ENCODE peak calls at places on chromosomes 3 and 15, in four cellular contexts. F is adrenal gland, H is IMR-90, T is right lobe of liver. R is an unnamed sample.

GRCh38 chr3:50876947-50877346 is 202.2 kb downstream of the DOCK3 start:
- DNase-seq in F (no peak), H (no peak), T (no peak), R (no peak)

GRCh38 chr15:47427463-47427862 is 289.8 kb upstream of the SEMA6D start:
- DNase-seq in F (no peak), H (peak), T (no peak), R (no peak)

GRCh38 chr3:123799544-123800351 is 84.4 kb downstream of the MYLK start:
- DNase-seq in F (no peak), H (peak), T (peak), R (no peak)

GRCh38 chr15:63312286-63312685 is 34.9 kb downstream of the APH1B start:
- DNase-seq in F (no peak), H (no peak), T (no peak), R (no peak)

GRCh38 chr15:50740955-50741354 is 24.6 kb downstream of the SPPL2A start:
- DNase-seq in F (no peak), H (no peak), T (no peak), R (no peak)

GRCh38 chr3:123724306-123724705 is 139.5 kb upstream of the HACD2 start:
- DNase-seq in F (no peak), H (peak), T (no peak), R (no peak)

GRCh38 chr3:96192951-96193350 is 621.4 kb upstream of the EPHA6 start:
- DNase-seq in F (no peak), H (no peak), T (no peak), R (no peak)

GRCh38 chr3:135263331-135263730 is 468.3 kb downstream of the EPHB1 start:
- DNase-seq in F (no peak), H (no peak), T (no peak), R (no peak)

GRCh38 chr15:68608206-68608843 is 29.5 kb downstream of the CORO2B start:
- DNase-seq in F (peak), H (peak), T (peak), R (no peak)

GRCh38 chr15:47514251-47514652 is 203.1 kb upstream of the SEMA6D start:
- DNase-seq in F (no peak), H (peak), T (no peak), R (no peak)

GRCh38 chr3:123762805-123763204 is 121.3 kb downstream of the MYLK start:
- DNase-seq in F (no peak), H (peak), T (no peak), R (no peak)

GRCh38 chr15:61228025-61228901 is 839 bp downstream of the RORA start:
- DNase-seq in F (no peak), H (peak), T (peak), R (no peak)

GRCh38 chr3:32614956-32615355 is 44.3 kb upstream of the DYNC1LI1 start:
- DNase-seq in F (no peak), H (peak), T (no peak), R (no peak)

GRCh38 chr15:101017041-101017754 is 98.0 kb downstream of the LRRK1 start:
- DNase-seq in F (peak), H (peak), T (no peak), R (peak)

GRCh38 chr3:108090066-108090700 is 648 bp downstream of the CD47 start:
- DNase-seq in F (peak), H (peak), T (peak), R (peak)

GRCh38 chr3:45794177-45794560 is 2.2 kb downstream of the SLC6A20 start:
- DNase-seq in F (no peak), H (no peak), T (no peak), R (no peak)

GRCh38 chr3:156685752-156686151 is 11.4 kb downstream of the TIPARP start:
- DNase-seq in F (no peak), H (no peak), T (no peak), R (no peak)
- H3K4me3 ChIP-seq in F (no peak), H (no peak), T (no peak), R (no peak)

DNA sequence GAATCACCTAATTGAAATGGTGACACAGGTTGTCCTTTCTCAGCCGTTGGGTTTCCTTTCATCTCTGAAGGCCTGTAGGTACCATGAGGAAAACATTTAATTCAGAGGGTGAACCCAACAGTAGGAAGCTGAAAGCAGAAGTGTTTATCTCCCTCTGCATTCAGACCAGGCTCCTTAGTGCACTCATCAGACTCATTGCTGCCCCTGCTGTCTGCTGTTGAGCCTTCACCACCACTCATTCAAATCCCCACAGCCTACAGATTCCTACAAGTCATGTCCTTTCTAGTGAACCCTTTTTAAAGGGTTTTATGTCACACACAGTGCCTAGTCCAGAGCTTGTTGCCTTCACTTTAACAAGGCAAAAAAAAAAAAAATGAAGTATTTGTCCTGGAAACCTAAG is 13.4 kb downstream of the WDR48 start:
- DNase-seq in F (no peak), H (peak), T (no peak), R (no peak)
- TF ChIP-seq CTCF in F (no peak), H (peak), T (peak), R (no peak)

GRCh38 chr3:53129344-53129743 is 891 bp downstream of the RFT1 start:
- DNase-seq in F (no peak), H (no peak), T (no peak), R (no peak)

GRCh38 chr3:53126646-53127045 is 3.6 kb downstream of the RFT1 start:
- DNase-seq in F (no peak), H (no peak), T (no peak), R (no peak)

GRCh38 chr3:53132347-53132746 is 2.1 kb upstream of the RFT1 start:
- DNase-seq in F (peak), H (no peak), T (no peak), R (no peak)

GRCh38 chr3:53131136-53131495 is 881 bp upstream of the RFT1 start:
- DNase-seq in F (no peak), H (no peak), T (no peak), R (no peak)

DNA sequence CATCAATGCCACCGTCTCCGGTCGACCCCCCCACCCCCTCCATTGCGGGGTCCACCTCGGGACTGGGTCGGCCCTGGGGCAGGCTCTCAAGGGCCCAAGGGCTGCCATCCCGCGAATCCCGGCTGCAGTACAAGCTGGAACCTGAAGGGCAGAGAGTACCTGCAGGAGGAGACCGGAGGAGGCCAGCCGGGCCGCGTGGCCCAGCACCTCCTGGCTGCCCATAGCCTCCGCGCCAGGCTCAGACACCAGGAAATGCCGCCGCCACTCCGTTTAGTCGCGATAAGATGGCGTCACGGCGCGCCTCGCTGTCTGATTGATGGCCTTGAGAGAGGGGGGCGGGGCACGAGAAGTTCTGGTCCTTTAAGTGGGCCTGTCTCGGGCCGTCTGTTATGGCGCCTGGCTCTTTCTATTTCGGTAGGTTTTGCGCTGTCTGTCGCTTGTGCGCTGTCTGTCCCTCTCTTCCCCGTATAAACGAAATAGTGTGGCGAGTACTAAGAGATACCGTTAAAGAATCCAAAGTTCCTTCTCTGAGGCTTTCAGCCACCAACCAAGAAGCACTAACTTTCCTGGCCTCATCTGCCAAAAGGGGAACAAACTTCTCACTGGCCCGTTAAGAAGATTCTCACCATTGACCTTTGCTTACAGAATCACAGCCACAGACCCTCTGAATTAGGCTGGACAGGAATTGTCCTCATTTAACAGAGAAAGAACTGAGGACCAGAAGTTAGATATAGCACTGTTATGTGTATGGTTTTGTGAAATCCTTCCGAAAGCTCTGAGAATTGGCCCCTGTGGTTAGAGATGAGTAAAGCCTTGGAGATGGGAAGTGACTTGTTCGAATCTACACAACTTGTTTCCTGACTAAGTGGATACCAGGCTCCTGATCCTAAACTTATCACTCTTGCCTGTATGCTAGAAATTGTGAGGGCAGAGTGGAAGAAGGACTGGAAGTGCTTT is at the start of gene RFT1:
- DNase-seq in F (peak), H (peak), T (peak), R (peak)
- TF ChIP-seq POLR2A in F (peak), H (peak), T (peak), R (peak)

DNA sequence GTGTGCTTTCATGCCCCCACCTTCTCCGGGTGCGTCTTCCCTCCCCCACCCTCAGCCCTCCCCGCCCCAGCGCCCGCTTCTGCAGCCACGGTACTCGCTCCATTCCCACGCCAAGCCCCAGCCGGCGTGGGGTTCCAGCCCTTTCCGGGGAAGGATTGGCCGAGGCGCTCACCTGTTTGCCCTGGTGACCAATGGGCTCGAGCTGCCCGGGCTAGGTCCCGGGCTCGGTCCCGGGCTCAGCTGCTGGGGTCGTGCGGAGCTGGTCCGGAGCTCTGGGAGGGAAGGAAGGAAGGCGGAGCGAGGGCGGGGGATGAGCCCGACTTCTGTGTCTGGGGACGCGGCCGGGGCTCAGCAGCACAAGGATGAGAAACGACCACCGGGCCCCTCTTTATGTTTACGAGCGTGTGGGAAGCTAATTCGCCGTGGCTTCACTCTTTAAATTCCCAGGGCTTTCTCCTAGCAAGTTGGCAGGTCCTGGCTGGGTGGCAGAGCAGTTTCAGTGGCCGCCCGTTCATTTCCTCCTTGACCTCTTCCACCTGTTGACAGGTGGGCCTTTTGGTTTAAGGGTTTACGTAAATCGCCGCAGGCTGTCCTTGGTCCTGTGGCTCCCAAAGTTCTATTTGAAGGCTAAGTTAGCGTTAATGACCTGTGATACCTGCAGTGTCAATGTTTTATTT is at the start of gene IGSF10:
- DNase-seq in F (peak), H (no peak), T (no peak), R (peak)
- H3K4me3 ChIP-seq in F (peak), H (peak), T (peak), R (peak)

GRCh38 chr3:67531149-67532101 is 123.0 kb downstream of the SUCLG2 start:
- DNase-seq in F (no peak), H (no peak), T (no peak), R (no peak)

GRCh38 chr3:67534594-67534993 is 119.8 kb downstream of the SUCLG2 start:
- DNase-seq in F (no peak), H (no peak), T (no peak), R (no peak)

GRCh38 chr3:67529915-67530314 is 124.5 kb downstream of the SUCLG2 start:
- DNase-seq in F (no peak), H (peak), T (no peak), R (no peak)

GRCh38 chr3:67526246-67526645 is 128.2 kb downstream of the SUCLG2 start:
- DNase-seq in F (no peak), H (peak), T (no peak), R (no peak)

GRCh38 chr3:67529337-67529736 is 125.1 kb downstream of the SUCLG2 start:
- DNase-seq in F (no peak), H (no peak), T (no peak), R (no peak)
- TF ChIP-seq CTCF in F (no peak), H (no peak), T (no peak), R (no peak)

GRCh38 chr3:161233557-161233956 is 12.4 kb downstream of the NMD3 start:
- DNase-seq in F (no peak), H (peak), T (no peak), R (no peak)
- TF ChIP-seq POLR2A in F (no peak), H (no peak), T (no peak), R (no peak)

DNA sequence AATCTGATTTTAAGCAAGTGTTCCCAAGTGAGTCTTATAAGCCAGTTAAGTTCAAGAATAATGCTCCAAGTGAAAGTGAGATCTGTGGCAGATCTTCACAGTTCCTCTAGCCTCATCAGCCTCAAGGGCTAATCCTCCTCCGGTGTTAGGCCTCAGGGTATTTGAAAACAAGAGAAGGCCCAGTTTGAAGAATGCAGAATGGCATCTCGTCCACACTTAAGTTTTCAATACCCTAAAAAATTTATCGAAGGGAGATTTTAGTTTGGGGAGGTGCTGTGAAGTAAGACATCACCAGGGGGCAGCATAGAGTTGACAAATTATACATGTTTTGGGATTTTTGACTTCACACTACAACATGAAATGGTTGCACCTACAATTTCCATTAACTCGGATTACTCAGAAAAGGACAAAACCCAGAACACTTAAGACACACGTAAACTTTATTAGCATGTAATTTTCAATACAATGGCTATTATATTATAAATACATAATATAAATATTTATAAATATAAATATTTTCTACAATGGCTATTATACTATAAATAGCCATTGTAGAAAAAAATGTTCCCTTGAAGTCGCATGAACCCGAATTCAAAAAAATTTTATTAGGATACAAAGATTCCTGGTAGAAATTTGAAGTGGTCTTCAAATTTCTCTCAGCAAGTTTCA is 2.3 kb upstream of the TMEM266 start:
- DNase-seq in F (peak), H (peak), T (no peak), R (no peak)
- H3K4me3 ChIP-seq in F (no peak), H (peak), T (no peak), R (no peak)

DNA sequence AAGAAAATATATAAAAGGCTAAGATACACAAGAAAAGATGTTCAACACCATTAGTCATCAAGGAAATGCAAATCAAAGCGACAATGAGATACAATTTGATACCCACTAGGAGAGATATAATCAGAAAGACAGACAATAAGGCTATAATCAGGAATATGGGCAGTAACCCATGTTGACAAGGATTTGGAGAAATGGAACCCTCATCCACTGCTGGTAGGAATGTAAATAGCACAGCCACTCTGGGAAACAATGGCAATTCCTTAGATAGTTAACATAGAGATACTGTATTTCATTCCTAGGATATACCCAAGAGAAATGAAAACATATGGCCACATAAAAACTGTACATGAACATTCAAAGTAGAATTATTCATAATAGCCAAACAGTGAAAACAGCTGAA is 18.3 kb upstream of the COL8A1 start:
- DNase-seq in F (no peak), H (no peak), T (no peak), R (no peak)
- TF ChIP-seq CTCF in F (no peak), H (peak), T (no peak), R (no peak)

GRCh38 chr3:30606301-30607031 is at the start of gene TGFBR2:
- DNase-seq in F (peak), H (peak), T (peak), R (peak)
- TF ChIP-seq POLR2A in F (peak), H (peak), T (peak), R (no peak)

DNA sequence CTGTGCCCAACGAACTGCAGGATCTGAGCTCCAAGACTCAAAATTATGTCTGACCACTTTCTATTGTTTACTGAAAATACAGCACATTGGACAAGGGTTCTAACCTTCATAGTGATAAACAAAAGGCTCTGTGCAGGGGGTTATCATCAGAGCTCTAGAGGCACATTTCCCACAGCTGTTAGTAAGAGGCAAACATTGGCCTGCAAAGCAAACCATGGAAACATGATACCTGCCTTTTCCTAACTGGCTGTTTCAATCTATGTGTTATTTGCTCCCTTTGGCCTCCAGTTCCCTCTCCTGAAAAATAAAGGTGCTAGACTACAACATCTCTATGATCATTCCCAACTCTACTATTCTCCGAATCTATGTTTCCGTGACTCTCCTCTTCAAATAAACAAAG is 159.7 kb upstream of the ARHGEF26 start:
- DNase-seq in F (no peak), H (no peak), T (no peak), R (no peak)
- H3K4me3 ChIP-seq in F (no peak), H (no peak), T (no peak), R (no peak)